ENCODE peak calls at places on chromosomes 6 and 20, in seven cellular contexts. W is LHCN-M2; R is stimulated activated CD4-positive, alpha-beta T cell treated with anti-CD3 and anti-CD28 coated beads, Interleukin-12 subunit alpha, Interleukin-12 subunit beta, amount 100 ng/mL, for 4 hours; F is right lobe of liver; O is NCI-H748 treated with DMSO at 0.1 percent for 48 hours; X is activated T-cell treated with anti-CD3 and anti-CD28 coated beads for 1 hour; A is naive B cell. U is an unnamed sample.

GRCh38 chr6:89411269-89412070 is 603 bp downstream of the RRAGD start:
- DNase-seq in F (peak; percentile 74), A (peak; percentile 33), W (no peak), O (no peak), R (peak; percentile 33), X (peak; percentile 3), U (no peak)

GRCh38 chr6:135606392-135606791 is 108.9 kb upstream of the AHI1 start:
- DNase-seq in F (no peak), O (no peak), R (no peak), X (no peak), A (no peak), W (no peak), U (no peak)

GRCh38 chr6:50030777-50031562 is 9.2 kb upstream of the DEFB110 start:
- DNase-seq in A (no peak), W (peak; percentile 14), O (peak; percentile 71), R (no peak), X (no peak), F (no peak), U (peak; percentile 6)

GRCh38 chr6:116577486-116577885 is 6.2 kb downstream of the RWDD1 start:
- DNase-seq in O (no peak), R (no peak), X (no peak), A (no peak), W (no peak), F (no peak), U (no peak)

GRCh38 chr6:156832166-156832743 is 55.1 kb downstream of the ARID1B start:
- DNase-seq in X (no peak), R (no peak), A (no peak), W (peak; percentile 43), F (no peak), O (peak; percentile 91), U (no peak)

GRCh38 chr6:10256113-10256690 is 158.7 kb downstream of the TFAP2A start:
- DNase-seq in W (no peak), O (no peak), R (no peak), X (no peak), F (no peak), A (no peak), U (no peak)

GRCh38 chr20:47320990-47321805 is 35.3 kb downstream of the ZMYND8 start:
- DNase-seq in W (no peak), R (no peak), A (no peak), F (no peak), O (peak; percentile 74), X (no peak), U (no peak)

GRCh38 chr6:24901698-24902328 is 33.9 kb downstream of the RIPOR2 start:
- DNase-seq in R (no peak), A (no peak), W (no peak), X (no peak), O (no peak), F (no peak), U (no peak)

GRCh38 chr6:74356385-74356784 is 660.4 kb downstream of the CD109 start:
- DNase-seq in A (no peak), F (no peak), O (no peak), W (peak; percentile 50), X (no peak), R (no peak), U (no peak)

GRCh38 chr20:41664584-41664983 is 46.4 kb upstream of the CHD6 start:
- DNase-seq in F (no peak), X (no peak), O (no peak), W (peak; percentile 8), A (peak; percentile 35), R (no peak), U (no peak)

GRCh38 chr20:49641683-49642649 is 71.7 kb downstream of the B4GALT5 start:
- DNase-seq in A (no peak), R (no peak), X (no peak), F (no peak), W (no peak), O (no peak), U (no peak)

GRCh38 chr6:84263557-84263956 is 36.1 kb upstream of the CEP162 start:
- DNase-seq in F (no peak), A (no peak), W (no peak), O (no peak), R (no peak), X (no peak), U (no peak)

GRCh38 chr6:105181981-105182515 is 2.2 kb upstream of the POPDC3 start:
- DNase-seq in A (no peak), F (no peak), W (no peak), O (no peak), R (no peak), X (no peak), U (no peak)

GRCh38 chr6:156425374-156425773 is 351.8 kb upstream of the ARID1B start:
- DNase-seq in A (no peak), W (peak; percentile 44), R (no peak), O (no peak), F (no peak), X (no peak), U (no peak)

GRCh38 chr6:160978141-160978926 is 13.2 kb upstream of the MAP3K4 start:
- DNase-seq in X (no peak), R (no peak), O (no peak), F (no peak), A (no peak), W (peak; percentile 69), U (no peak)

GRCh38 chr20:32477594-32478512 is 107.3 kb downstream of the NOL4L start:
- DNase-seq in O (no peak), A (no peak), R (no peak), X (no peak), W (no peak), F (peak; percentile 59), U (no peak)

GRCh38 chr6:2970034-2970685 is 1.2 kb downstream of the SERPINB6 start:
- DNase-seq in A (no peak), W (no peak), O (no peak), X (no peak), F (no peak), R (no peak), U (peak; percentile 74)

GRCh38 chr6:69416739-69417138 is 380.1 kb downstream of the LMBRD1 start:
- DNase-seq in A (no peak), W (no peak), O (no peak), F (no peak), R (no peak), X (no peak), U (no peak)

GRCh38 chr20:39338977-39339376 is 376.8 kb downstream of the DHX35 start:
- DNase-seq in R (no peak), A (peak; percentile 34), O (no peak), W (no peak), X (no peak), F (no peak), U (no peak)

GRCh38 chr6:101682937-101683336 is 289.4 kb downstream of the GRIK2 start:
- DNase-seq in W (no peak), O (no peak), A (no peak), R (no peak), X (no peak), F (no peak), U (no peak)

GRCh38 chr20:22512911-22513489 is 71.4 kb downstream of the FOXA2 start:
- DNase-seq in A (no peak), W (no peak), X (no peak), F (no peak), O (no peak), R (no peak), U (no peak)

GRCh38 chr20:59835448-59836395 is 97.7 kb downstream of the SYCP2 start:
- DNase-seq in X (no peak), A (no peak), R (no peak), F (no peak), W (peak; percentile 58), O (peak; percentile 68), U (peak; percentile 49)

GRCh38 chr20:5354871-5355270 is 38.1 kb upstream of the PROKR2 start:
- DNase-seq in X (no peak), F (no peak), R (no peak), W (no peak), O (no peak), A (no peak), U (no peak)

GRCh38 chr20:48538058-48538825 is 289.6 kb downstream of the PREX1 start:
- DNase-seq in X (no peak), O (no peak), W (peak; percentile 4), R (no peak), F (no peak), A (no peak), U (peak; percentile 44)

GRCh38 chr6:111605100-111605748 is 454 bp downstream of the TRAF3IP2 start:
- DNase-seq in X (no peak), O (no peak), F (peak; percentile 62), A (no peak), W (peak; percentile 87), R (peak; percentile 11), U (no peak)

GRCh38 chr6:25012657-25013056 is 76.9 kb upstream of the RIPOR2 start:
- DNase-seq in F (no peak), X (no peak), R (no peak), W (peak; percentile 67), O (no peak), A (no peak), U (no peak)

GRCh38 chr6:160081398-160081797 is 40.2 kb upstream of the SLC22A1 start:
- DNase-seq in A (no peak), F (peak; percentile 8), R (no peak), X (no peak), O (no peak), W (no peak), U (no peak)

GRCh38 chr20:49415005-49415663 is 67.3 kb downstream of the KCNB1 start:
- DNase-seq in X (no peak), R (no peak), O (no peak), F (no peak), W (no peak), A (no peak), U (no peak)

GRCh38 chr20:60372822-60373221 is 414.6 kb downstream of the CDH26 start:
- DNase-seq in W (no peak), X (no peak), R (no peak), A (no peak), F (no peak), O (no peak), U (no peak)

GRCh38 chr6:159126590-159126989 is 42.6 kb upstream of the FNDC1 start:
- DNase-seq in R (no peak), O (no peak), W (no peak), X (no peak), F (no peak), A (no peak), U (no peak)

GRCh38 chr6:32177182-32177787 is 920 bp upstream of the RNF5 start:
- DNase-seq in R (no peak), X (no peak), F (no peak), A (no peak), W (no peak), O (peak; percentile 90), U (no peak)

GRCh38 chr6:11437824-11438459 is 99.6 kb upstream of the TMEM170B start:
- DNase-seq in X (no peak), O (no peak), R (no peak), W (peak; percentile 57), A (no peak), F (no peak), U (no peak)

GRCh38 chr6:77813090-77813489 is 160.3 kb downstream of the MEI4 start:
- DNase-seq in R (no peak), A (no peak), O (no peak), X (no peak), W (no peak), F (no peak), U (no peak)

GRCh38 chr20:56826306-56826970 is 197.3 kb downstream of the TFAP2C start:
- DNase-seq in R (no peak), O (no peak), W (no peak), F (no peak), X (no peak), A (no peak), U (no peak)

GRCh38 chr20:11922561-11922960 is 4.9 kb downstream of the BTBD3 start:
- DNase-seq in O (no peak), X (no peak), A (no peak), F (no peak), W (no peak), R (no peak), U (no peak)

GRCh38 chr6:138206862-138207261 is 11.4 kb downstream of the PBOV1 start:
- DNase-seq in O (no peak), R (no peak), A (no peak), X (no peak), W (no peak), F (no peak), U (no peak)

GRCh38 chr20:45489083-45489531 is 19.6 kb downstream of the WFDC2 start:
- DNase-seq in O (no peak), R (no peak), W (peak; percentile 69), F (no peak), A (no peak), X (no peak), U (no peak)

U was measured in neuronal stem cell.